ENCODE peak calls at places on chromosome 1, in five cellular contexts. A, F, R, I and U are unnamed samples.

GRCh38 chr1:156663178-156663577 is 14.0 kb downstream of the NES start:
- DNase-seq in A (no peak), F (no peak), R (no peak), I (no peak), U (peak; percentile 42)

GRCh38 chr1:10692401-10693021 is 103.9 kb downstream of the CASZ1 start:
- DNase-seq in A (no peak), F (peak; percentile 79), R (peak; percentile 86), I (peak; percentile 61), U (no peak)

GRCh38 chr1:168987923-168988322 is 118.6 kb upstream of the ATP1B1 start:
- DNase-seq in A (no peak), F (no peak), R (no peak), I (no peak), U (no peak)

GRCh38 chr1:54475357-54476230 is 69.4 kb upstream of the SSBP3 start:
- DNase-seq in A (no peak), F (no peak), R (no peak), I (no peak), U (no peak)

GRCh38 chr1:155038602-155039307 is 5.1 kb downstream of the DCST1 start:
- DNase-seq in A (no peak), F (no peak), R (peak; percentile 79), I (peak; percentile 81), U (no peak)

GRCh38 chr1:244350027-244350426 is 101.7 kb downstream of the ADSS2 start:
- DNase-seq in A (no peak), F (no peak), R (no peak), I (no peak), U (no peak)

GRCh38 chr1:214281902-214282695 is 1.1 kb downstream of the SMYD2 start:
- DNase-seq in A (peak; percentile 43), F (peak; percentile 73), R (peak; percentile 52), I (no peak), U (peak; percentile 30)

GRCh38 chr1:66546045-66546810 is 12.3 kb downstream of the SGIP1 start:
- DNase-seq in A (no peak), F (no peak), R (no peak), I (no peak), U (no peak)

GRCh38 chr1:243609698-243610097 is 240.3 kb downstream of the AKT3 start:
- DNase-seq in A (no peak), F (no peak), R (no peak), I (no peak), U (no peak)

GRCh38 chr1:31655756-31656155 is 11.1 kb upstream of the PEF1 start:
- DNase-seq in A (no peak), F (no peak), R (no peak), I (no peak), U (no peak)

GRCh38 chr1:31657972-31658510 is 13.4 kb upstream of the PEF1 start:
- DNase-seq in A (no peak), F (no peak), R (no peak), I (no peak), U (no peak)

GRCh38 chr1:31658721-31659120 is 14.0 kb upstream of the PEF1 start:
- DNase-seq in A (no peak), F (no peak), R (no peak), I (no peak), U (no peak)

GRCh38 chr1:31655104-31655503 is 10.4 kb upstream of the PEF1 start:
- DNase-seq in A (no peak), F (no peak), R (no peak), I (no peak), U (no peak)

GRCh38 chr1:31657020-31657804 is 12.5 kb upstream of the PEF1 start:
- DNase-seq in A (no peak), F (no peak), R (no peak), I (no peak), U (no peak)
- H3K36me3 ChIP-seq in A (no peaks in the 10 kb centered on the region), F (peaks cover 3% of the 10 kb centered on the region), R (no peaks in the 10 kb centered on the region), I (no peaks in the 10 kb centered on the region), U (peaks cover 43% of the 10 kb centered on the region)

DNA sequence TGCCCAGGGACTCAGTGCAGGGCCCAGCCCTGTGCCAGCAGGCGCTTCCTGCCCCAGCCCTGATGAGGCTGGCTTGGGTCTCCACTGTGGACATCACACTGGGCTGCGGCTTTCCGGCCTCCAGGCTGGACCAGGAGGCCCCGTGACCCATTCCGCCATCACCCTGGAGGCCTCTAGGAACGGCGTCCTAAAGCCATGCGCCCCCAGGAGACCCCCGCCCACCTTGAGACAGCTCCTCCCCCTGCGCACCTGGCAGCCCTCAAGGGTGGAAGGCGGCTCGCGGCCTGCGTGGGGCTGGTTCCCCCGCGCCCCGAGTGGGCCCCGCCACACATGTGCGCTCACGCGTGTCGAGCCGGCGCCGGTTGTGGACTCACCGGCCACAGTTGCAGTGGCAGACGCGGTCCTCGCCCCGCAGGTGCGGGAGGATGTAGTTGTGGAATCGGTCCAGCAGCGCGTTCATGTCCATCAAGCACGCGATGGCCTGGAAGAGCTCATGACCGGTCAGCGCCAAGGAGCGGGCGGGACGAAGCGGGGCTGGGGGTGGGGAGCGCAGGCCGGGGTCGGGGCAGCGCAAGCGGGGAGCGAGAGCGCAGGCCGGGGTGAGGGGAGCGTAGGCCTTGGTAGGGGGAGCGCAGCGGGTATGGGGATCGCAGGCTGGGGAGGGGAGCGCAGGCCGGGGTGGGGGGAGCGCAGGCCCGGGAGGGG is 962 bp downstream of the TMEM240 start:
- DNase-seq in A (peak; percentile 55), F (no peak), R (no peak), I (no peak), U (no peak)
- H3K36me3 ChIP-seq in A (no peaks in the 10 kb centered on the region), F (peaks cover 34% of the 10 kb centered on the region), R (no peaks in the 10 kb centered on the region), I (no peaks in the 10 kb centered on the region), U (peaks cover 47% of the 10 kb centered on the region)

GRCh38 chr1:179875606-179876288 is 1.9 kb downstream of the TOR1AIP2 start:
- DNase-seq in A (no peak), F (no peak), R (no peak), I (no peak), U (no peak)
- H3K36me3 ChIP-seq in A (no peaks in the 10 kb centered on the region), F (peaks cover 19% of the 10 kb centered on the region), R (no peaks in the 10 kb centered on the region), I (no peaks in the 10 kb centered on the region), U (no peaks in the 10 kb centered on the region)

GRCh38 chr1:1223891-1224290 is 7.9 kb downstream of the SDF4 start:
- DNase-seq in A (no peak), F (no peak), R (no peak), I (no peak), U (no peak)

GRCh38 chr1:1223321-1223720 is 8.5 kb downstream of the SDF4 start:
- DNase-seq in A (no peak), F (no peak), R (no peak), I (no peak), U (no peak)

GRCh38 chr1:1225913-1226312 is 5.9 kb downstream of the SDF4 start:
- DNase-seq in A (no peak), F (no peak), R (no peak), I (no peak), U (no peak)

GRCh38 chr1:1226566-1227362 is 5.0 kb downstream of the SDF4 start:
- DNase-seq in A (no peak), F (no peak), R (no peak), I (no peak), U (no peak)

DNA sequence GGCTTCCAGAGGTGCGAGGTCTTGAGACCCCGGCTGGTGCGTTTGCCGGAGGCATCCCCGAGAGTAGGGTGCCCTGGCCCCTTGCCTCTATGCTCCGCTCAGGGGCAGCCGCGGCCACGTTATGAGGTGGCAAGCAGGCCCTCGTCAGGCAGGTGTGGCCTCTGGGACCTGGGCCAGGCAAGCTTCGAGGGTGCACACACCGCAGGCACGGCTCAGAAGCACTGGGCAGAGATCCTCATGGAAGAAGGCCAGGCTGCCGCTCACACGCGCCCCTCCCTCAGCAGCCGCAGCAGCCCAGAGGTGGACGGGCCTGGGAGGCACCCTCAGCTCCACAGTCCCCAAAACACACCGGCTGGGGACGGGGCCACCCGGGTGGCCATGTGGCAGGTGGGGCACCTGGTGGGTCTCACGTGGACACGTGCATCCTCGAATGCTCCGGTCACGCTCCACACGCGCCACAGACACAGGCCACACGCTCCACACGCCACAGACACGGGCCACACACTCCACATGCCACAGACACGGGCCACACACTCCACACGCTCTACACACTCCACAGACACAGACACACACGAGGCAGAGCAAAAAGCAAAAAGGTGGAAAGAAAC is 6.5 kb downstream of the SDF4 start:
- DNase-seq in A (no peak), F (no peak), R (peak; percentile 52), I (no peak), U (no peak)
- H3K36me3 ChIP-seq in A (no peaks in the 10 kb centered on the region), F (peaks cover 85% of the 10 kb centered on the region), R (no peaks in the 10 kb centered on the region), I (peaks cover 12% of the 10 kb centered on the region), U (peaks cover 85% of the 10 kb centered on the region)

GRCh38 chr1:98668733-98669132 is 7.2 kb downstream of the SNX7 start:
- DNase-seq in A (no peak), F (no peak), R (no peak), I (no peak), U (no peak)
- H3K36me3 ChIP-seq in A (no peaks in the 10 kb centered on the region), F (no peaks in the 10 kb centered on the region), R (no peaks in the 10 kb centered on the region), I (no peaks in the 10 kb centered on the region), U (no peaks in the 10 kb centered on the region)